ENCODE peak calls at places on chromosomes 2 and 18, in eight cellular contexts. G, H, O, E, Q, M, W and P are unnamed samples.

GRCh38 chr2:141694180-141694579 is 436.6 kb downstream of the LRP1B start:
- DNase-seq in M (no peak), H (no peak), E (no peak), O (no peak), W (no peak), G (no peak), Q (no peak), P (no peak)

GRCh38 chr2:101697124-101697793 is at the start of gene MAP4K4:
- DNase-seq in W (peak), M (no peak), H (peak), E (peak), G (peak), O (peak), Q (peak), P (peak)

GRCh38 chr2:216956820-216957493 is 97.1 kb upstream of the TNP1 start:
- DNase-seq in G (no peak), O (no peak), H (no peak), Q (no peak), W (no peak), M (no peak), E (no peak), P (no peak)

GRCh38 chr2:9398881-9399805 is 24.2 kb downstream of the ITGB1BP1 start:
- DNase-seq in E (no peak), W (no peak), G (no peak), M (no peak), Q (no peak), H (no peak), O (no peak), P (no peak)

GRCh38 chr2:201191132-201191875 is 8.4 kb downstream of the CASP10 start:
- DNase-seq in E (no peak), W (no peak), Q (no peak), G (no peak), H (no peak), M (no peak), O (no peak), P (no peak)

GRCh38 chr18:26415631-26416030 is 132.7 kb downstream of the KCTD1 start:
- DNase-seq in O (no peak), W (no peak), G (no peak), E (no peak), M (no peak), H (no peak), Q (no peak), P (no peak)

GRCh38 chr18:59900222-59901128 is 679 bp downstream of the PMAIP1 start:
- DNase-seq in Q (peak), G (peak), M (no peak), O (peak), H (peak), E (peak), W (peak), P (peak)

GRCh38 chr2:19861771-19862170 is 40.0 kb downstream of the TTC32 start:
- DNase-seq in M (peak), W (no peak), H (no peak), O (no peak), E (no peak), Q (peak), G (peak), P (no peak)

GRCh38 chr2:129011466-129012061 is 692.9 kb upstream of the HS6ST1 start:
- DNase-seq in O (no peak), W (no peak), H (no peak), Q (no peak), G (no peak), E (no peak), M (no peak), P (no peak)

GRCh38 chr2:174174741-174175140 is 73.6 kb downstream of the OLA1 start:
- DNase-seq in O (no peak), H (no peak), G (no peak), M (no peak), Q (no peak), E (no peak), W (no peak), P (no peak)